ENCODE peak calls at places on chromosomes 4 and X, in eight cellular contexts. O is GOT3, L is pancreas, Q is T-helper 2 cell, U is esophagus squamous epithelium, T is mammary epithelial cell, C is activated T-cell treated with anti-CD3 and anti-CD28 coated beads for 48 hours, W is SW 1271. E is an unnamed sample.
A peak's percentile ranks its signal among the peaks of the same experiment; 100 is the strongest.

GRCh38 chr4:52317361-52317879 is 266.3 kb downstream of the SPATA18 start:
- DNase-seq in Q (no peak), L (no peak), C (no peak), W (no peak), U (no peak), O (no peak), T (peak; percentile 63), E (no peak)

GRCh38 chrX:68989865-68990606 is 161.2 kb downstream of the EFNB1 start:
- DNase-seq in L (peak; percentile 48), O (no peak), T (no peak), Q (no peak), U (no peak), C (no peak), W (no peak), E (no peak)

GRCh38 chrX:150581093-150581775 is 12.8 kb downstream of the MTM1 start:
- DNase-seq in T (peak; percentile 65), Q (no peak), W (peak; percentile 77), U (no peak), O (no peak), C (no peak), L (no peak), E (no peak)

GRCh38 chrX:49164589-49165360 is 2.2 kb downstream of the MAGIX start:
- DNase-seq in T (no peak), O (no peak), C (no peak), U (no peak), Q (no peak), L (no peak), W (no peak), E (no peak)

GRCh38 chrX:72041901-72042859 is 89.5 kb downstream of the RTL5 start:
- DNase-seq in W (no peak), U (no peak), Q (no peak), T (no peak), C (no peak), O (no peak), L (no peak), E (no peak)

GRCh38 chr4:126267689-126268088 is 952.9 kb downstream of the FAT4 start:
- DNase-seq in C (no peak), U (no peak), W (no peak), O (no peak), L (no peak), Q (no peak), T (peak; percentile 5), E (no peak)

GRCh38 chrX:14095702-14096101 is 66.0 kb upstream of the GEMIN8 start:
- DNase-seq in Q (peak; percentile 1), T (peak; percentile 58), W (no peak), C (peak; percentile 8), O (no peak), L (peak; percentile 15), U (no peak), E (no peak)

GRCh38 chrX:17242470-17242869 is 132.5 kb upstream of the NHS start:
- DNase-seq in C (peak; percentile 3), U (no peak), W (peak; percentile 5), T (peak; percentile 43), L (peak; percentile 14), Q (no peak), O (no peak), E (peak; percentile 1)

GRCh38 chr4:155491336-155492131 is 114.8 kb upstream of the MAP9 start:
- DNase-seq in C (no peak), W (no peak), T (no peak), Q (no peak), O (no peak), L (no peak), U (no peak), E (no peak)

GRCh38 chr4:10183462-10183861 is 66.9 kb upstream of the WDR1 start:
- DNase-seq in C (no peak), L (no peak), W (no peak), O (no peak), U (no peak), Q (no peak), T (no peak), E (no peak)

GRCh38 chr4:23922535-23923115 is 32.8 kb upstream of the PPARGC1A start:
- DNase-seq in W (no peak), T (no peak), Q (no peak), O (no peak), L (no peak), C (no peak), U (no peak), E (no peak)

GRCh38 chr4:41880840-41881831 is 54.1 kb upstream of the TMEM33 start:
- DNase-seq in Q (no peak), T (no peak), L (no peak), W (no peak), O (no peak), U (no peak), C (no peak), E (no peak)

GRCh38 chr4:79164961-79165610 is 160.8 kb downstream of the NAA11 start:
- DNase-seq in W (no peak), O (no peak), C (no peak), T (no peak), L (no peak), Q (no peak), U (no peak), E (no peak)

GRCh38 chr4:36111180-36111579 is 133.1 kb downstream of the ARAP2 start:
- DNase-seq in L (no peak), U (no peak), Q (no peak), T (no peak), C (no peak), W (no peak), O (no peak), E (no peak)

GRCh38 chrX:120316587-120317283 is 5.5 kb upstream of the TMEM255A start:
- DNase-seq in L (no peak), Q (no peak), U (no peak), T (peak; percentile 83), W (peak; percentile 1), C (no peak), O (no peak), E (no peak)

GRCh38 chr4:119894650-119895208 is 171.9 kb downstream of the MAD2L1 start:
- DNase-seq in U (no peak), Q (no peak), L (no peak), O (no peak), W (no peak), C (no peak), T (no peak), E (no peak)

E was measured in thoracic aorta.